ENCODE peak calls at places on chromosome 15, in four cellular contexts. F is astrocyte of the hippocampus, N is GM04504, R is RCC 7860. M is an unnamed sample.

GRCh38 chr15:95630683-95631082 is 699.8 kb upstream of the NR2F2 start:
- DNase-seq in N (no peak), R (no peak), F (no peak), M (no peak)

GRCh38 chr15:29092376-29093064 is 177.1 kb downstream of the NSMCE3 start:
- DNase-seq in R (no peak), N (no peak), F (no peak), M (no peak)

GRCh38 chr15:48748535-48748934 is 62.3 kb downstream of the CEP152 start:
- DNase-seq in R (no peak), N (peak), F (peak), M (peak)

GRCh38 chr15:65561934-65562333 is 31.7 kb downstream of the HACD3 start:
- DNase-seq in R (no peak), F (no peak), N (no peak), M (no peak)

GRCh38 chr15:101425787-101426365 is 63.6 kb downstream of the PCSK6 start:
- DNase-seq in N (no peak), F (no peak), R (no peak), M (no peak)

GRCh38 chr15:42171122-42171521 is 14.7 kb upstream of the PLA2G4F start:
- DNase-seq in R (no peak), N (no peak), F (no peak), M (no peak)

GRCh38 chr15:55739641-55740040 is 3.3 kb downstream of the PRTG start:
- DNase-seq in R (no peak), N (no peak), F (no peak), M (no peak)

GRCh38 chr15:101126618-101127502 is 125.0 kb downstream of the CHSY1 start:
- DNase-seq in N (no peak), R (peak), F (peak), M (no peak)

GRCh38 chr15:62821384-62822131 is 221.0 kb upstream of the TPM1 start:
- DNase-seq in R (peak), F (no peak), N (no peak), M (no peak)

GRCh38 chr15:68552773-68553172 is 26.0 kb upstream of the CORO2B start:
- DNase-seq in F (peak), R (peak), N (no peak), M (no peak)

GRCh38 chr15:92853222-92853621 is 46.9 kb upstream of the CHD2 start:
- DNase-seq in F (no peak), N (no peak), R (no peak), M (no peak)

GRCh38 chr15:40044717-40045571 is 6.0 kb upstream of the SRP14 start:
- DNase-seq in R (peak), F (peak), N (no peak), M (peak)

GRCh38 chr15:100891316-100892012 is 11.8 kb downstream of the ALDH1A3 start:
- DNase-seq in N (no peak), R (no peak), F (no peak), M (no peak)

GRCh38 chr15:38883987-38884386 is 319.4 kb upstream of the RASGRP1 start:
- DNase-seq in F (peak), N (no peak), R (peak), M (no peak)

GRCh38 chr15:81337713-81338157 is 13.8 kb upstream of the STARD5 start:
- DNase-seq in F (no peak), N (no peak), R (no peak), M (no peak)

GRCh38 chr15:98933376-98933775 is 74.2 kb downstream of the PGPEP1L start:
- DNase-seq in N (no peak), F (no peak), R (no peak), M (no peak)

GRCh38 chr15:68187559-68187958 is 17.6 kb downstream of the CALML4 start:
- DNase-seq in F (peak), N (peak), R (no peak), M (peak)

GRCh38 chr15:45328663-45329062 is 49.7 kb downstream of the GATM start:
- DNase-seq in N (no peak), R (no peak), F (no peak), M (no peak)

GRCh38 chr15:64779630-64780029 is 4.2 kb upstream of the RBPMS2 start:
- DNase-seq in R (no peak), F (no peak), N (no peak), M (no peak)

GRCh38 chr15:85282504-85283115 is 97.8 kb upstream of the AKAP13 start:
- DNase-seq in R (peak), F (peak), N (peak), M (peak)